ENCODE peak calls at places on chromosomes 2 and 18, in eight cellular contexts. One of them, this sample, is unnamed.

GRCh38 chr2:23449413-23449812 is 64.4 kb downstream of the KLHL29 start:
- DNase-seq in GM12864: no peak
- DNase-seq in endothelial cell: no peak
- DNase-seq in WERI-Rb-1: no peak
- DNase-seq in lower leg skin: no peak
- DNase-seq in osteocyte: peak
- DNase-seq in H9: no peak
- DNase-seq in AG10803: no peak
- DNase-seq in this sample: no peak

GRCh38 chr18:36095936-36096519 is 28.7 kb upstream of the RPRD1A start:
- DNase-seq in endothelial cell: no peak
- DNase-seq in GM12864: peak
- DNase-seq in osteocyte: no peak
- DNase-seq in AG10803: peak
- DNase-seq in WERI-Rb-1: no peak
- DNase-seq in lower leg skin: no peak
- DNase-seq in H9: no peak
- DNase-seq in this sample: no peak

GRCh38 chr18:6629635-6630140 is 99.8 kb upstream of the ARHGAP28 start:
- DNase-seq in lower leg skin: no peak
- DNase-seq in osteocyte: no peak
- DNase-seq in GM12864: no peak
- DNase-seq in endothelial cell: no peak
- DNase-seq in WERI-Rb-1: no peak
- DNase-seq in AG10803: peak
- DNase-seq in H9: no peak
- DNase-seq in this sample: no peak

GRCh38 chr18:10032331-10032979 is 118.6 kb downstream of the VAPA start:
- DNase-seq in AG10803: no peak
- DNase-seq in osteocyte: no peak
- DNase-seq in GM12864: no peak
- DNase-seq in lower leg skin: no peak
- DNase-seq in H9: peak
- DNase-seq in endothelial cell: peak
- DNase-seq in WERI-Rb-1: no peak
- DNase-seq in this sample: peak

GRCh38 chr2:167380555-167380954 is 492.3 kb downstream of the XIRP2 start:
- DNase-seq in AG10803: no peak
- DNase-seq in lower leg skin: no peak
- DNase-seq in endothelial cell: no peak
- DNase-seq in osteocyte: no peak
- DNase-seq in WERI-Rb-1: no peak
- DNase-seq in H9: no peak
- DNase-seq in GM12864: no peak
- DNase-seq in this sample: no peak

GRCh38 chr2:69579561-69579960 is 64.0 kb downstream of the AAK1 start:
- DNase-seq in H9: no peak
- DNase-seq in WERI-Rb-1: no peak
- DNase-seq in endothelial cell: no peak
- DNase-seq in GM12864: no peak
- DNase-seq in AG10803: no peak
- DNase-seq in osteocyte: no peak
- DNase-seq in lower leg skin: no peak
- DNase-seq in this sample: no peak

GRCh38 chr2:148096012-148096411 is 75.1 kb downstream of the MBD5 start:
- DNase-seq in osteocyte: no peak
- DNase-seq in endothelial cell: no peak
- DNase-seq in WERI-Rb-1: no peak
- DNase-seq in H9: no peak
- DNase-seq in AG10803: peak
- DNase-seq in GM12864: no peak
- DNase-seq in lower leg skin: no peak
- DNase-seq in this sample: no peak

GRCh38 chr2:33320573-33320972 is 155.9 kb upstream of the RASGRP3 start:
- DNase-seq in lower leg skin: no peak
- DNase-seq in AG10803: no peak
- DNase-seq in osteocyte: no peak
- DNase-seq in endothelial cell: no peak
- DNase-seq in WERI-Rb-1: no peak
- DNase-seq in H9: no peak
- DNase-seq in GM12864: no peak
- DNase-seq in this sample: no peak

GRCh38 chr2:219636941-219637841 is 9.8 kb downstream of the SLC4A3 start:
- DNase-seq in WERI-Rb-1: no peak
- DNase-seq in osteocyte: no peak
- DNase-seq in lower leg skin: no peak
- DNase-seq in endothelial cell: no peak
- DNase-seq in GM12864: no peak
- DNase-seq in H9: peak
- DNase-seq in AG10803: no peak
- DNase-seq in this sample: no peak

GRCh38 chr2:219639356-219639755 is 11.9 kb downstream of the SLC4A3 start:
- DNase-seq in WERI-Rb-1: no peak
- DNase-seq in osteocyte: no peak
- DNase-seq in GM12864: no peak
- DNase-seq in H9: peak
- DNase-seq in lower leg skin: no peak
- DNase-seq in endothelial cell: no peak
- DNase-seq in AG10803: no peak
- DNase-seq in this sample: no peak

GRCh38 chr2:219638948-219639341 is 11.5 kb downstream of the SLC4A3 start:
- DNase-seq in endothelial cell: no peak
- DNase-seq in GM12864: no peak
- DNase-seq in H9: no peak
- DNase-seq in AG10803: peak
- DNase-seq in osteocyte: no peak
- DNase-seq in lower leg skin: no peak
- DNase-seq in WERI-Rb-1: no peak
- DNase-seq in this sample: no peak

GRCh38 chr2:219637842-219638185 is 10.4 kb downstream of the SLC4A3 start:
- DNase-seq in endothelial cell: no peak
- DNase-seq in AG10803: no peak
- DNase-seq in lower leg skin: no peak
- DNase-seq in H9: no peak
- DNase-seq in osteocyte: no peak
- DNase-seq in WERI-Rb-1: no peak
- DNase-seq in GM12864: no peak
- DNase-seq in this sample: no peak

DNA sequence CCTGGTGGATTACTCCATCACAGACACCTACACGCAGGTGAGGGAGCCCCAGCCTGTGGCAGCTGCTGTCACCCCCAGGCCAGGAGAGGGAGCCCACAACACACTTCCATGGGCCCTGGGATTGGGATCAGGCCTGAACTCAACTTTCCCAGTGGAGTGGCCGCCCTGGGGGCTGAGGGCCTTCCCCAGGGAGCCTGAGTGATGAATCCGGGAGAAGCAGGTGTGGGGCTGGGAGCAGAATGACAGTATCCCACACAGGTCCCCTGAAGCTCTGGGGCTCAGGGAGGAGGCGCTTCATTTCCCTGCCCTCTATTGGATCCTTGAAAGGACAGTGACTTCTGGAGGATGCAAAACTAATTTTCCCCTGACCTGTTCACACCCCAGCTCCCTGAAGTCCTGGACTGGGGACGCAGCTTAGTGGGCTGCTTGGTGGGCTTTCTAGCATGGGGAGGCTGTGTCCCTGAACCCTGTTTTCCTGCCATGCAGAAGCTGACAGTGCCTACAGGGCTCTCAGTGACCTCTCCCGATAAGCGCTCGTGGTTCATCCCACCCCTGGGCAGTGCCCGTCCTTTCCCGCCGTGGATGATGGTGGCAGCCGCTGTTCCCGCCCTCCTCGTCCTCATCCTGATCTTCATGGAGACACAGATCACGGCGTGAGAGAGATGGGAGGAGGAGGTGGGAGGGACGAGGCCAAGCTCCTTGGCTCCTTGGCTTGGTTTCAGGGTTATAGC is 11.0 kb downstream of the SLC4A3 start:
- DNase-seq in lower leg skin: no peak
- DNase-seq in endothelial cell: no peak
- DNase-seq in osteocyte: no peak
- DNase-seq in GM12864: no peak
- DNase-seq in H9: peak
- DNase-seq in WERI-Rb-1: peak
- DNase-seq in AG10803: no peak
- DNase-seq in this sample: no peak
- TF ChIP-seq CTCF in lower leg skin: no peak
- TF ChIP-seq CTCF in endothelial cell: no peak
- TF ChIP-seq CTCF in osteocyte: no peak
- TF ChIP-seq CTCF in GM12864: no peak
- TF ChIP-seq CTCF in H9: peak
- TF ChIP-seq CTCF in WERI-Rb-1: peak
- TF ChIP-seq CTCF in AG10803: peak
- TF ChIP-seq CTCF in this sample: no peak

DNA sequence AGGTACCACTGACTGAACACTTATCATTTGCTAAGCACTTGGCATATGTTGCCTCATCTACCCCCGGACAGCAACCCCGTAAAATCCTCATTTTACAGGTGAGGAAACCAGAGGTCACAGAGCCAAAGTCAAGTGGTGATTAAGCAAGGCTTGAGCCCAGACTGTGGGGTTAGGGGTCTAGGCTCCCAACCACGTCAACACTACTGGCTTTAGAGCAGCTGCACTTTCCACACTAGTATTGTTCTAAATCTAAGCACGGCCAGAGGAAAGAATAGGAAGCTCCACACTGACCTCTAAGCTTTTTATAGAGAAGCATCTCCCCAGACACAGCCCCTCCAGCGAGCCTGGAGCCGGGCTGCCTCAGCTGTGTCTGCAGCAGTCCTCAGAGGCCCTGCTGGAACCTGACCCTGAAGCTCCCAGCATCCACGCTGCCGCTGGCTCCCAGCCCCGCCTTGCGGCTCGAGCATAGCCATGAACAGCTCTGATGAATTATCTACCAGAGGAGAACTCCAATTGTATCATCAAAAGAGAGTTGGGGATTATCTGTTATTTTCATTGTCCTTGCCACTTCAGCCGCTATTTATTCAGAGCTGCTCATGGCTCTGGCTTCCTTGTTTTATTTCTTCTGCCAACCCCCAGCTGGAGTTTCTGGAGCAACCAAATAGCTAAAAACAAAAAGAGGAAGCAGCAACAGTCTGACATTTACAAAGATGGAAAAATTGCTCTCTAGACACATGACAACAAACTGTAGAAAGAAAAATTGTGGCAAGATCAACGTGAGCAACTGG is 62.2 kb upstream of the RTN4 start:
- DNase-seq in GM12864: no peak
- DNase-seq in WERI-Rb-1: peak
- DNase-seq in AG10803: peak
- DNase-seq in osteocyte: peak
- DNase-seq in H9: no peak
- DNase-seq in endothelial cell: no peak
- DNase-seq in lower leg skin: peak
- DNase-seq in this sample: peak
- TF ChIP-seq CTCF in GM12864: no peak
- TF ChIP-seq CTCF in WERI-Rb-1: no peak
- TF ChIP-seq CTCF in AG10803: peak
- TF ChIP-seq CTCF in osteocyte: peak
- TF ChIP-seq CTCF in H9: no peak
- TF ChIP-seq CTCF in endothelial cell: no peak
- TF ChIP-seq CTCF in lower leg skin: no peak
- TF ChIP-seq CTCF in this sample: no peak

GRCh38 chr2:233424028-233424951 is 70.0 kb downstream of the DGKD start:
- DNase-seq in lower leg skin: peak
- DNase-seq in endothelial cell: no peak
- DNase-seq in GM12864: no peak
- DNase-seq in WERI-Rb-1: no peak
- DNase-seq in AG10803: no peak
- DNase-seq in osteocyte: peak
- DNase-seq in H9: no peak
- DNase-seq in this sample: no peak

GRCh38 chr2:233421091-233421816 is 67.0 kb downstream of the DGKD start:
- DNase-seq in WERI-Rb-1: no peak
- DNase-seq in H9: no peak
- DNase-seq in lower leg skin: no peak
- DNase-seq in osteocyte: peak
- DNase-seq in AG10803: no peak
- DNase-seq in GM12864: no peak
- DNase-seq in endothelial cell: no peak
- DNase-seq in this sample: no peak

GRCh38 chr2:233422649-233423435 is 68.5 kb downstream of the DGKD start:
- DNase-seq in lower leg skin: no peak
- DNase-seq in H9: no peak
- DNase-seq in WERI-Rb-1: no peak
- DNase-seq in AG10803: no peak
- DNase-seq in GM12864: no peak
- DNase-seq in osteocyte: no peak
- DNase-seq in endothelial cell: no peak
- DNase-seq in this sample: no peak

GRCh38 chr2:233422050-233422639 is 67.9 kb downstream of the DGKD start:
- DNase-seq in GM12864: peak
- DNase-seq in WERI-Rb-1: no peak
- DNase-seq in endothelial cell: no peak
- DNase-seq in AG10803: no peak
- DNase-seq in H9: no peak
- DNase-seq in lower leg skin: no peak
- DNase-seq in osteocyte: peak
- DNase-seq in this sample: no peak

DNA sequence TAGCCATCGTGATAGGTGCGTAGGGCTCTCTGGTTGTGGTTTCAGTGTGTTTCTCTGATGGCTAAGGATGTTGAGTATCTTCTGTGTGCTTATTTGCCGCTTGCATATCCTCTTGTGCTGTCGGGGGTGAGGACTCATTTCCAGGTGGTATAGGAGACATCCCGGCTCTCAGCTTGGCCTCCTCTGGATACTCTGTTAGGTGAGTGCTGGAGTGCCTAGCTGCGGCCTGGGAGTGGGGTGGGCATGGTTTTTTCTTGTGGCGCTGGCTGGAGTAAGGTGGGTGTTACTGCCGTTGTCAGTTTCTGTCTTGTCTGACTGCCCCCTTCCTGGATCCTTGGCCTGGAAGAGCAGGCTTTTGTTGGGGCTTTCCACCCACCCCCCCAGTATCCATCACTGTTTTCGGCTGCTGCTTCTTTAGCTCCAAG is 69.2 kb downstream of the DGKD start:
- DNase-seq in osteocyte: peak
- DNase-seq in lower leg skin: no peak
- DNase-seq in endothelial cell: no peak
- DNase-seq in WERI-Rb-1: no peak
- DNase-seq in AG10803: no peak
- DNase-seq in H9: no peak
- DNase-seq in GM12864: no peak
- DNase-seq in this sample: no peak
- TF ChIP-seq CTCF in osteocyte: no peak
- TF ChIP-seq CTCF in lower leg skin: no peak
- TF ChIP-seq CTCF in endothelial cell: no peak
- TF ChIP-seq CTCF in WERI-Rb-1: no peak
- TF ChIP-seq CTCF in AG10803: no peak
- TF ChIP-seq CTCF in H9: no peak
- TF ChIP-seq CTCF in GM12864: no peak
- TF ChIP-seq CTCF in this sample: no peak

DNA sequence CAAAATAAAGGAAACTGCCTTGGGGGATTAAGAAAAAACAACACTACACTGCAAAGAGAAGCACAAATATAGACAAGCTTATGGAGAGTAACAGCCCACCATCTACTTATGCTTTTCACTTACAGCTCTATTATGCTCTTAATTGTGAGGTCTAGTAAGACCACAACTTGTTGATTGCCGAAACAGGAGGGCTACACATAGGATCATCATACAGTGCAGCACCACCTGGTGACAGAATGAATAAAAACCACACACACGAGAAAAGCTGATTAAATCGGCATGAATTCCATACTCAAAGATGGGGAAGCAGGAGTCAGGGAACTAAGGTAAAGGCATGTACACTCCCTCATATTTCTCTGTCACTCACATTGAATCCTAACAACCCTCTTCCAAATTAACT is 259.2 kb downstream of the IKZF2 start:
- DNase-seq in AG10803: peak
- DNase-seq in GM12864: no peak
- DNase-seq in osteocyte: no peak
- DNase-seq in lower leg skin: no peak
- DNase-seq in WERI-Rb-1: peak
- DNase-seq in H9: no peak
- DNase-seq in endothelial cell: peak
- DNase-seq in this sample: no peak
- TF ChIP-seq CTCF in AG10803: peak
- TF ChIP-seq CTCF in GM12864: peak
- TF ChIP-seq CTCF in osteocyte: peak
- TF ChIP-seq CTCF in lower leg skin: no peak
- TF ChIP-seq CTCF in WERI-Rb-1: peak
- TF ChIP-seq CTCF in H9: peak
- TF ChIP-seq CTCF in endothelial cell: peak
- TF ChIP-seq CTCF in this sample: no peak

This sample was measured in nephron progenitor cell.